ENCODE peak calls at places on chromosomes 16 and 17, in four cellular contexts. One of them, this sample, is unnamed.

GRCh38 chr16:50547944-50548658 is at the start of gene NKD1:
- DNase-seq in colonic mucosa: peak
- DNase-seq in CD8-positive, alpha-beta T cell: peak
- DNase-seq in WERI-Rb-1: peak
- DNase-seq in this sample: no peak

GRCh38 chr17:2337811-2338657 is 733 bp downstream of the SGSM2 start:
- DNase-seq in colonic mucosa: peak
- DNase-seq in CD8-positive, alpha-beta T cell: peak
- DNase-seq in WERI-Rb-1: peak
- DNase-seq in this sample: no peak

GRCh38 chr16:1830213-1830612 is 3.2 kb downstream of the FAHD1 start:
- DNase-seq in colonic mucosa: peak
- DNase-seq in CD8-positive, alpha-beta T cell: no peak
- DNase-seq in WERI-Rb-1: no peak
- DNase-seq in this sample: no peak

GRCh38 chr17:27895110-27895895 is 2.1 kb upstream of the LYRM9 start:
- DNase-seq in colonic mucosa: no peak
- DNase-seq in CD8-positive, alpha-beta T cell: no peak
- DNase-seq in WERI-Rb-1: no peak
- DNase-seq in this sample: no peak

GRCh38 chr17:16953347-16953746 is 18.6 kb downstream of the TNFRSF13B start:
- DNase-seq in colonic mucosa: no peak
- DNase-seq in CD8-positive, alpha-beta T cell: no peak
- DNase-seq in WERI-Rb-1: no peak
- DNase-seq in this sample: no peak

GRCh38 chr17:55413825-55414489 is 7.7 kb downstream of the MMD start:
- DNase-seq in colonic mucosa: no peak
- DNase-seq in CD8-positive, alpha-beta T cell: no peak
- DNase-seq in WERI-Rb-1: no peak
- DNase-seq in this sample: no peak

GRCh38 chr17:64707077-64707591 is 45.0 kb upstream of the SMURF2 start:
- DNase-seq in colonic mucosa: peak
- DNase-seq in CD8-positive, alpha-beta T cell: no peak
- DNase-seq in WERI-Rb-1: peak
- DNase-seq in this sample: peak

GRCh38 chr16:48555597-48555996 is 54.4 kb downstream of the N4BP1 start:
- DNase-seq in colonic mucosa: no peak
- DNase-seq in CD8-positive, alpha-beta T cell: no peak
- DNase-seq in WERI-Rb-1: no peak
- DNase-seq in this sample: no peak

GRCh38 chr17:78672880-78673371 is 95.7 kb upstream of the DNAH17 start:
- DNase-seq in colonic mucosa: no peak
- DNase-seq in CD8-positive, alpha-beta T cell: no peak
- DNase-seq in WERI-Rb-1: no peak
- DNase-seq in this sample: no peak

GRCh38 chr16:75789237-75789636 is 62.9 kb upstream of the CPHXL start:
- DNase-seq in colonic mucosa: no peak
- DNase-seq in CD8-positive, alpha-beta T cell: no peak
- DNase-seq in WERI-Rb-1: no peak
- DNase-seq in this sample: no peak

GRCh38 chr17:56838687-56839086 is 4.7 kb downstream of the DGKE start:
- DNase-seq in colonic mucosa: no peak
- DNase-seq in CD8-positive, alpha-beta T cell: no peak
- DNase-seq in WERI-Rb-1: no peak
- DNase-seq in this sample: no peak

GRCh38 chr17:78648293-78648692 is 71.1 kb upstream of the DNAH17 start:
- DNase-seq in colonic mucosa: no peak
- DNase-seq in CD8-positive, alpha-beta T cell: no peak
- DNase-seq in WERI-Rb-1: no peak
- DNase-seq in this sample: no peak

GRCh38 chr17:9290226-9290613 is 268.9 kb downstream of the NTN1 start:
- DNase-seq in colonic mucosa: no peak
- DNase-seq in CD8-positive, alpha-beta T cell: no peak
- DNase-seq in WERI-Rb-1: no peak
- DNase-seq in this sample: no peak

GRCh38 chr17:73823684-73824083 is 179.4 kb upstream of the SDK2 start:
- DNase-seq in colonic mucosa: no peak
- DNase-seq in CD8-positive, alpha-beta T cell: no peak
- DNase-seq in WERI-Rb-1: no peak
- DNase-seq in this sample: no peak

GRCh38 chr16:65180986-65181710 is 59.3 kb upstream of the CDH11 start:
- DNase-seq in colonic mucosa: no peak
- DNase-seq in CD8-positive, alpha-beta T cell: no peak
- DNase-seq in WERI-Rb-1: no peak
- DNase-seq in this sample: no peak

GRCh38 chr17:31588034-31588433 is 196.6 kb downstream of the RAB11FIP4 start:
- DNase-seq in colonic mucosa: no peak
- DNase-seq in CD8-positive, alpha-beta T cell: no peak
- DNase-seq in WERI-Rb-1: no peak
- DNase-seq in this sample: no peak

GRCh38 chr17:27586203-27586701 is 44.7 kb upstream of the LGALS9 start:
- DNase-seq in colonic mucosa: no peak
- DNase-seq in CD8-positive, alpha-beta T cell: no peak
- DNase-seq in WERI-Rb-1: no peak
- DNase-seq in this sample: no peak

GRCh38 chr16:64596196-64596595 is 525.7 kb downstream of the CDH11 start:
- DNase-seq in colonic mucosa: no peak
- DNase-seq in CD8-positive, alpha-beta T cell: no peak
- DNase-seq in WERI-Rb-1: no peak
- DNase-seq in this sample: no peak

GRCh38 chr17:34423978-34424813 is 61.2 kb upstream of the CCL1 start:
- DNase-seq in colonic mucosa: no peak
- DNase-seq in CD8-positive, alpha-beta T cell: no peak
- DNase-seq in WERI-Rb-1: no peak
- DNase-seq in this sample: no peak

GRCh38 chr16:4698321-4699029 is 5.1 kb downstream of the NUDT16L1 start:
- DNase-seq in colonic mucosa: no peak
- DNase-seq in CD8-positive, alpha-beta T cell: no peak
- DNase-seq in WERI-Rb-1: no peak
- DNase-seq in this sample: no peak

GRCh38 chr16:81625544-81626152 is 153.4 kb upstream of the PLCG2 start:
- DNase-seq in colonic mucosa: peak
- DNase-seq in CD8-positive, alpha-beta T cell: no peak
- DNase-seq in WERI-Rb-1: no peak
- DNase-seq in this sample: no peak

GRCh38 chr17:45146616-45147101 is 1.6 kb upstream of the HEXIM1 start:
- DNase-seq in colonic mucosa: peak
- DNase-seq in CD8-positive, alpha-beta T cell: no peak
- DNase-seq in WERI-Rb-1: no peak
- DNase-seq in this sample: no peak

GRCh38 chr17:81164464-81165245 is 652 bp upstream of the PVALEF start:
- DNase-seq in colonic mucosa: no peak
- DNase-seq in CD8-positive, alpha-beta T cell: no peak
- DNase-seq in WERI-Rb-1: peak
- DNase-seq in this sample: no peak

GRCh38 chr17:44901323-44901965 is 2.2 kb upstream of the EFTUD2 start:
- DNase-seq in colonic mucosa: no peak
- DNase-seq in CD8-positive, alpha-beta T cell: no peak
- DNase-seq in WERI-Rb-1: no peak
- DNase-seq in this sample: no peak

GRCh38 chr17:21199856-21200255 is 14.1 kb downstream of the TMEM11 start:
- DNase-seq in colonic mucosa: no peak
- DNase-seq in CD8-positive, alpha-beta T cell: no peak
- DNase-seq in WERI-Rb-1: peak
- DNase-seq in this sample: no peak

GRCh38 chr17:13727441-13728171 is 125.9 kb upstream of the HS3ST3A1 start:
- DNase-seq in colonic mucosa: no peak
- DNase-seq in CD8-positive, alpha-beta T cell: no peak
- DNase-seq in WERI-Rb-1: no peak
- DNase-seq in this sample: no peak

GRCh38 chr17:59004338-59005111 is 102.2 kb downstream of the TRIM37 start:
- DNase-seq in colonic mucosa: peak
- DNase-seq in CD8-positive, alpha-beta T cell: peak
- DNase-seq in WERI-Rb-1: peak
- DNase-seq in this sample: no peak

GRCh38 chr16:56774009-56774408 is 44.1 kb downstream of the NUP93 start:
- DNase-seq in colonic mucosa: no peak
- DNase-seq in CD8-positive, alpha-beta T cell: no peak
- DNase-seq in WERI-Rb-1: no peak
- DNase-seq in this sample: no peak
- H3K27ac ChIP-seq in colonic mucosa: no peak
- H3K27ac ChIP-seq in CD8-positive, alpha-beta T cell: no peak
- H3K27ac ChIP-seq in WERI-Rb-1: no peak
- H3K27ac ChIP-seq in this sample: no peak

GRCh38 chr17:75124819-75125162 is 6.8 kb downstream of the NT5C start:
- DNase-seq in colonic mucosa: no peak
- DNase-seq in CD8-positive, alpha-beta T cell: no peak
- DNase-seq in WERI-Rb-1: no peak
- DNase-seq in this sample: no peak
- H3K27ac ChIP-seq in colonic mucosa: peak
- H3K27ac ChIP-seq in CD8-positive, alpha-beta T cell: no peak
- H3K27ac ChIP-seq in WERI-Rb-1: no peak
- H3K27ac ChIP-seq in this sample: peak

GRCh38 chr16:66899945-66900688 is 18.6 kb downstream of the CDH16 start:
- DNase-seq in colonic mucosa: peak
- DNase-seq in CD8-positive, alpha-beta T cell: no peak
- DNase-seq in WERI-Rb-1: peak
- DNase-seq in this sample: no peak
- H3K27ac ChIP-seq in colonic mucosa: peak
- H3K27ac ChIP-seq in CD8-positive, alpha-beta T cell: no peak
- H3K27ac ChIP-seq in WERI-Rb-1: peak
- H3K27ac ChIP-seq in this sample: peak

DNA sequence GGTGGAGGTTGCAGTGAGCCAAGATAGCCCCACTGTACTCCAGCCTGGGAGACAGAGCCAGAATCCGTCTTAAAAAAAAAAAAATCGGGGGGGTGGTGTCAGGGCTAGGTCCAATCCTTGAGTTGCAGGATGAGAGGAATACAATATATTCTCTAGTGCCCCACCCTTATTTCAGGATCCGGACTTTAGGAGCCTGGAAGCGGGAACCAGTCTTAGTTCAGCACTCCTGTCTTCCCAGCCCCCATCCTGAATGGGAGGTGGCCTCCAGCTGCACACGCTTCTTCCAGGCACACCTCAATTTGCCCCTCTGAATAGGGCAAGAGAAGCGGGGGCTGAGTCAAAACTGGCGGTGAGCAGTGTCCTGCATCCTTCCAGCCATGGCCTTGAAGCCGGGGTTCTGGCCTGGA is 1.6 kb downstream of the FHOD1 start:
- DNase-seq in colonic mucosa: peak
- DNase-seq in CD8-positive, alpha-beta T cell: no peak
- DNase-seq in WERI-Rb-1: no peak
- DNase-seq in this sample: no peak
- H3K27ac ChIP-seq in colonic mucosa: peak
- H3K27ac ChIP-seq in CD8-positive, alpha-beta T cell: no peak
- H3K27ac ChIP-seq in WERI-Rb-1: peak
- H3K27ac ChIP-seq in this sample: peak

GRCh38 chr17:83050651-83051422 is 28.6 kb upstream of the METRNL start:
- DNase-seq in colonic mucosa: peak
- DNase-seq in CD8-positive, alpha-beta T cell: no peak
- DNase-seq in WERI-Rb-1: peak
- DNase-seq in this sample: no peak
- H3K27ac ChIP-seq in colonic mucosa: peak
- H3K27ac ChIP-seq in CD8-positive, alpha-beta T cell: peak
- H3K27ac ChIP-seq in WERI-Rb-1: peak
- H3K27ac ChIP-seq in this sample: peak

This sample was measured in esophagus squamous epithelium.